ENCODE peak calls at places on chromosomes 16 and 17, in eight cellular contexts. F is heart right ventricle, Z is fibroblast of lung, L is OCI-LY7, G is IMR-90, V is HFF-Myc, D is right lobe of liver, Q is lower leg skin. J is an unnamed sample.
A peak's percentile ranks its signal among the peaks of the same experiment; 100 is the strongest.

GRCh38 chr17:48046296-48046695 is 1.9 kb upstream of the NFE2L1 start:
- DNase-seq in F (no peak), Z (no peak), L (no peak), G (no peak), V (no peak), D (no peak), Q (no peak), J (no peak)

GRCh38 chr17:50697076-50697475 is 10.6 kb downstream of the ANKRD40 start:
- DNase-seq in F (no peak), Z (no peak), L (no peak), G (no peak), V (no peak), D (no peak), Q (no peak), J (no peak)

GRCh38 chr17:29709861-29710849 is 87.4 kb upstream of the CORO6 start:
- DNase-seq in F (no peak), Z (peak; percentile 86), L (no peak), G (peak; percentile 52), V (no peak), D (no peak), Q (no peak), J (no peak)

GRCh38 chr17:14950216-14950615 is 314.9 kb downstream of the PMP22 start:
- DNase-seq in F (no peak), Z (no peak), L (no peak), G (peak; percentile 5), V (peak; percentile 11), D (no peak), Q (no peak), J (no peak)

GRCh38 chr17:14214271-14214670 is 22.4 kb downstream of the CDRT15 start:
- DNase-seq in F (no peak), Z (no peak), L (no peak), G (peak; percentile 24), V (no peak), D (no peak), Q (no peak), J (no peak)

GRCh38 chr17:44767493-44767892 is 8.7 kb downstream of the ADAM11 start:
- DNase-seq in F (no peak), Z (no peak), L (peak; percentile 25), G (no peak), V (no peak), D (no peak), Q (no peak), J (peak; percentile 39)

GRCh38 chr17:77756846-77757610 is 201.5 kb upstream of the TNRC6C start:
- DNase-seq in F (no peak), Z (no peak), L (no peak), G (no peak), V (no peak), D (no peak), Q (no peak), J (no peak)

GRCh38 chr16:90047714-90048346 is 28.6 kb upstream of the DBNDD1 start:
- DNase-seq in F (no peak), Z (no peak), L (no peak), G (no peak), V (no peak), D (no peak), Q (no peak), J (no peak)

GRCh38 chr17:3892095-3892998 is 506 bp downstream of the CAMKK1 start:
- DNase-seq in F (peak; percentile 71), Z (peak; percentile 58), L (peak; percentile 27), G (peak; percentile 66), V (no peak), D (peak; percentile 68), Q (peak; percentile 86), J (peak; percentile 45)

GRCh38 chr17:50903604-50904521 is 37.7 kb upstream of the TOB1 start:
- DNase-seq in F (no peak), Z (peak; percentile 86), L (peak; percentile 67), G (peak; percentile 84), V (no peak), D (no peak), Q (no peak), J (peak; percentile 54)

DNA sequence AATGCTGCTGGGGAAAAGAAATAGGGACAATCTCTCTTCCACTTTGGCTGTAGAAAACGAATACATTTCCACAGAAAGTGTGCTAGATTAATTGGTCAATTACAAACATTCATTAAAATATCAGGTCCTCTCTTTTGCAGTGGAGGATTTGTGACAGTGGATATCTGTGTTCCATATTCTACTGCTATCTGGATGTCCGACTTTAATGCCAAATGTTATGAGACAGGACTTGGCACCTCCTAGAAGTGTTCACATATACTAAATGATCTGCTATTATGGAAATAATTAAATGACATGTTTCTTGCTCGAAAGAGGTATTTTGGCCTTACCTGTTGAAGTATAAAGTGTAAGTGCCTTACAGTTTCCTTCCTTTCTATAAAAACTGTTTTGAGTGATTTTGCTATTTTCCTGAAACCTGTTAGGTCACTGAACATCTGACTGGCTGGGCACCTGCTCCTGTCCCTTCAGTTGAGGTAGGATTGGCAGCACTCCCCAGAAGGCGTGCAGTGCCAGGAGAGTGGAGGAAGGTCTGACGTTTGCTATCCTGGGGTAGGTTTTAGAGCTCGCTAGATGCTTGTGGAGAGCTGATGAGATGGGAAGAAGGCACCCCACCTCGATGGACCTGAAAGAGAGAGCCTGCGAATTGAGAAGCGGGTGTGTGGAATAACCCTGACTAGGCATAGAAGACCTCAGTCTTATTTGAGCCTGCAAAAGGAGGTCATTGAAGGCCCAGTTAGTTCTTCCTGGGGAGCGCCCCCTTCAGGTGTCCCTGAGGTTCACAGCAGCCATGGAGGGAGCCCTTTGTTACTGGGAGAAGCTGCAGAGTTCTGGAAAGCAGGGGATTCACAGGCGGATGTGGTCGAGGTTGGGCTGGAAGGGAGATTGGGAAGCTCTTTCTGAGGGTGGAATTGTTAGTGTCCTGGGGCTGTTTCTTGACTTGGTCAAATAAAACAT is 159.4 kb upstream of the ZNF267 start:
- DNase-seq in F (no peak), Z (no peak), L (no peak), G (no peak), V (no peak), D (no peak), Q (no peak), J (no peak)
- TF ChIP-seq CTCF in F (peak; percentile 4), Z (no peak), L (peak; percentile 76), G (peak; percentile 22), V (peak; percentile 37), D (no peak), Q (no peak), J (peak; percentile 33)

GRCh38 chr16:57639172-57639571 is 10.7 kb downstream of the ADGRG1 start:
- DNase-seq in F (peak; percentile 51), Z (peak; percentile 43), L (peak; percentile 37), G (no peak), V (no peak), D (peak; percentile 71), Q (no peak), J (peak; percentile 30)
- H3K4me3 ChIP-seq in F (peak overlapping the region; percentile 6), Z (no peak overlapping the region), L (no peak overlapping the region), G (no peak overlapping the region), V (no peak overlapping the region), D (peak overlapping the region; percentile 11), Q (no peak overlapping the region), J (no peak overlapping the region)

DNA sequence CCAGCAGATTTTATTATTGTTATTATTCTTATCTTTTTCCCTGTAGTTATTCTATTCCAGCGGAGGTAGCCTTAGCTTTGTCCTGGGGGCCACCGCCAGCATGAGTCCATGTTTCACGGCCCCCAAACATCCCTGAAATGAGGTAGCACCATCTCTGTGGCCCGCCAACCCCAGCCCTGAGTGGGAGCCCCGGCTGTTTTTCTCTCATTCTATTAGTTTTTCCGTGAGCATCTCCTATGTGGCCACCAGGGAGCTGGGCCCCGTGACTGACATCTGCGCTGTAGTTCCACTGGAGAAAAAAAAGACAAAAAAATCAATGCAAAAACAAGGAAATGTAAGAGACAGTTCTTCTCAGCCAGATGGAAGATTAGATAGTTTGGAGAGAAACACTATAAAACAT is 43.5 kb upstream of the IL34 start:
- DNase-seq in F (no peak), Z (no peak), L (no peak), G (no peak), V (no peak), D (no peak), Q (no peak), J (no peak)
- TF ChIP-seq CTCF in F (no peak), Z (no peak), L (no peak), G (no peak), V (no peak), D (no peak), Q (no peak), J (no peak)

DNA sequence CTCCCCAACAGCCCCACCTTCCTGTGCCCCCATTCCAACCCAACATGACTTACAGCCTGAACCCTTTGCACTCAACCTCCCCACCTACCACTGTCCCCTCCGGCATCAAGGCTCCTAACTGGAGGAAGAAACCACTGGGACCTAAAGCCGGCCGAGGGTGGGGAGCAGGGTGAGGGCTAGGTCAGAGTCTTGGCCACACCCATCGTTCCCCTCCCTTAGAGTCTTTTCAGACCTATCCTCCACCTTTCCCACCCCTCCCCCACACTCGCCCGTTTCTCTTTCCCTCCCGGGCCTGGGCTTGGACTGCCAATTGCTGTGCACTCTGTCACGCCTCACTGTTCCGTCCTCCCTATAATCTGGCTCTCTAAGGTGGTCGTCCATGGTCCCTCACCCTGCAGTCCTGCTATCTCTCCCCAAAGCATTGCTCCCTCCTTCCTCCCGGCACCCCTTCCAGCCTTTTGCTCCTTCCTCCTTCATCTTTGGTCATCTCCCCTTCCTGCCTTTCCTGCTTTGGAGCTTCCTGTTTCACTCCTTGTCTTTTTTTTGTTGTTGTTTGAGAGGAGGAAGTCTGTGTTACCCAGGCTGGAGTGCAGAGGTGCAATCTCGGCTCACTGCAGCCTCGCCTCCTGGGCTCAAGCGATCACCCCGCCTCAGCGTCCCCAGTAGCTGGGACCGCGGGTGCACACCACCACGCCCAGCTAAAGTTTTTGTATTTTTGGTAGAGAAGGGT is 958 bp upstream of the CLDN7 start:
- DNase-seq in F (no peak), Z (no peak), L (no peak), G (no peak), V (no peak), D (no peak), Q (no peak), J (no peak)
- H3K4me3 ChIP-seq in F (peak overlapping the region; percentile 31), Z (peak overlapping the region; percentile 20), L (peak overlapping the region; percentile 44), G (no peak overlapping the region), V (no peak overlapping the region), D (peak overlapping the region; percentile 64), Q (no peak overlapping the region), J (no peak overlapping the region)

DNA sequence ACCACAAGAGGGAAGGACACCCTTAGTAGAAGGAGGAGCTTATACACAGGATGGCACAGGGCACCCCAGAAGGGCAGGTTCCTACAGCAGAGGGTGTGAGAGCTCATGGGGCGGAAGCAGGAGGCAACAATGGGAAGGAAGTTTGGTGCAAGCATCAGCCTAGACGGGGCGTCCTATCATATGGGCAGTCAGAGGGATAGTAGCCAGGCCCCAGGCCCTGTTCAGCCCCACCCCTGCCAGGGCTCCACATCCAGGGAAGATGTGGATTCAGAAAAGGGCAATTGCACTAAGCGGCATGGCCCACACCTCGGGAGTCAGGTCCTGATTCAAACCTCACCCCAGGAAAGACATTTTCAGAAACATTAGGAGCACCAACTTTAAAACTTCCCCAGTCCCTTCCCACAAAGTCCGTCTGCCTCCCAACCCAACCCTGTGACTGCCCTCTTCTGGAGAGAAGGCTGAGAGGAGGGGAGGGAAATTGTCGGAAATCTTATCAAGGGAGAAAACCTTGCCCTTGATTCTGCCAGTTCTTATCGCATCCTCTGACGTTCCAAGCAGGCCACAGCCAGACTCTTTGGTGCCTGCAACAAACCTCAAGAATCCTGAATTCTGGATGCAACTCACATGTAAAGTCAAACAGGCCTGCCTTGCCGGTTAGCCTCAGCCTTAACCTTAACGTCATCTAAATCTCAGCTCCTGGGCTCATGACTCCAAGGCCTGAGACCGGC is 198.8 kb upstream of the CDH5 start:
- DNase-seq in F (no peak), Z (peak; percentile 63), L (no peak), G (peak; percentile 46), V (no peak), D (peak; percentile 42), Q (no peak), J (no peak)
- TF ChIP-seq CTCF in F (peak; percentile 18), Z (peak; percentile 9), L (no peak), G (peak; percentile 53), V (peak; percentile 18), D (no peak), Q (no peak), J (no peak)

GRCh38 chr17:78915872-78916632 is 9.1 kb downstream of the TIMP2 start:
- DNase-seq in F (no peak), Z (peak; percentile 53), L (no peak), G (no peak), V (no peak), D (peak; percentile 60), Q (no peak), J (no peak)
- H3K4me3 ChIP-seq in F (peak overlapping the region; percentile 12), Z (peak overlapping the region; percentile 10), L (no peak overlapping the region), G (no peak overlapping the region), V (no peak overlapping the region), D (no peak overlapping the region), Q (no peak overlapping the region), J (no peak overlapping the region)